ENCODE peak calls at places on chromosome 20, in five cellular contexts. K is stimulated activated CD4-positive, alpha-beta T cell treated with anti-CD3 and anti-CD28 coated beads, Interleukin-1b, Interleukin-23, amount 100 ng/mL, for 4 hours; O is HuH-7; I is body of pancreas; E is HS-5. Q is an unnamed sample.

GRCh38 chr20:32580970-32581838 is 3.9 kb downstream of the NOL4L start:
- DNase-seq in E (no peak), O (no peak), I (no peak), K (no peak), Q (no peak)

GRCh38 chr20:33373735-33374605 is 27.3 kb downstream of the CDK5RAP1 start:
- DNase-seq in I (no peak), O (peak; percentile 32), E (no peak), K (no peak), Q (peak; percentile 93)

GRCh38 chr20:48897298-48898044 is 24.0 kb upstream of the ARFGEF2 start:
- DNase-seq in K (no peak), I (no peak), E (peak; percentile 100), O (no peak), Q (peak; percentile 98)

GRCh38 chr20:17752452-17752851 is 52.7 kb downstream of the BANF2 start:
- DNase-seq in I (no peak), O (no peak), K (no peak), E (no peak), Q (no peak)

GRCh38 chr20:61488030-61488429 is 236.0 kb downstream of the CDH4 start:
- DNase-seq in E (no peak), O (no peak), K (no peak), I (no peak), Q (no peak)

GRCh38 chr20:4325548-4326187 is 310.3 kb upstream of the RNF24 start:
- DNase-seq in O (no peak), K (no peak), E (no peak), I (no peak), Q (no peak)

GRCh38 chr20:53897884-53898557 is 172.4 kb downstream of the BCAS1 start:
- DNase-seq in I (no peak), K (no peak), E (no peak), O (no peak), Q (no peak)

GRCh38 chr20:37275125-37275524 is 13.5 kb upstream of the GHRH start:
- DNase-seq in O (no peak), E (no peak), I (no peak), K (no peak), Q (no peak)

GRCh38 chr20:9397928-9398327 is 116.5 kb upstream of the LAMP5 start:
- DNase-seq in O (no peak), E (no peak), K (no peak), I (no peak), Q (no peak)

GRCh38 chr20:11919046-11919445 is 1.4 kb downstream of the BTBD3 start:
- DNase-seq in K (no peak), I (peak; percentile 62), O (no peak), E (no peak), Q (no peak)

GRCh38 chr20:1335961-1336698 is 7.2 kb upstream of the SDCBP2 start:
- DNase-seq in K (no peak), O (no peak), I (no peak), E (no peak), Q (no peak)

GRCh38 chr20:591941-592340 is 18.2 kb downstream of the TCF15 start:
- DNase-seq in K (no peak), I (no peak), O (no peak), E (no peak), Q (no peak)

GRCh38 chr20:63276956-63277355 is 4.3 kb downstream of the ARFGAP1 start:
- DNase-seq in O (no peak), E (no peak), K (no peak), I (no peak), Q (no peak)

GRCh38 chr20:2760381-2761305 is 39.8 kb downstream of the CPXM1 start:
- DNase-seq in E (no peak), I (no peak), K (no peak), O (no peak), Q (no peak)

GRCh38 chr20:38867062-38867359 is 59.2 kb upstream of the FAM83D start:
- DNase-seq in K (no peak), E (no peak), O (no peak), I (no peak), Q (no peak)

Q was measured in ELR.